ENCODE peak calls at places on chromosomes 11 and 22, in six cellular contexts. One of them, this sample, is unnamed.
A peak's percentile ranks its signal among the peaks of the same experiment; 100 is the strongest.

GRCh38 chr22:43171607-43172006 is 15.3 kb downstream of the TTLL12 start:
- DNase-seq in tibial nerve: no peak
- DNase-seq in OCI-LY7: no peak
- DNase-seq in astrocyte of the spinal cord: no peak
- DNase-seq in heart left ventricle: no peak
- DNase-seq in GM23338: no peak
- DNase-seq in this sample: no peak

GRCh38 chr22:38350444-38351359 is 33.5 kb upstream of the CSNK1E start:
- DNase-seq in tibial nerve: no peak
- DNase-seq in OCI-LY7: no peak
- DNase-seq in astrocyte of the spinal cord: no peak
- DNase-seq in heart left ventricle: no peak
- DNase-seq in GM23338: peak; percentile 38
- DNase-seq in this sample: no peak

GRCh38 chr11:2940166-2940929 is 11.1 kb upstream of the PHLDA2 start:
- DNase-seq in tibial nerve: no peak
- DNase-seq in OCI-LY7: no peak
- DNase-seq in astrocyte of the spinal cord: no peak
- DNase-seq in heart left ventricle: peak; percentile 20
- DNase-seq in GM23338: peak; percentile 37
- DNase-seq in this sample: no peak

GRCh38 chr11:83220279-83220678 is 26.8 kb downstream of the ANKRD42 start:
- DNase-seq in tibial nerve: no peak
- DNase-seq in OCI-LY7: no peak
- DNase-seq in astrocyte of the spinal cord: no peak
- DNase-seq in heart left ventricle: no peak
- DNase-seq in GM23338: no peak
- DNase-seq in this sample: no peak

GRCh38 chr11:67408437-67409200 is 4.7 kb downstream of the TBC1D10C start:
- DNase-seq in tibial nerve: no peak
- DNase-seq in OCI-LY7: no peak
- DNase-seq in astrocyte of the spinal cord: no peak
- DNase-seq in heart left ventricle: no peak
- DNase-seq in GM23338: no peak
- DNase-seq in this sample: no peak

GRCh38 chr22:50236731-50237409 is 8.0 kb downstream of the TUBGCP6 start:
- DNase-seq in tibial nerve: no peak
- DNase-seq in OCI-LY7: peak; percentile 51
- DNase-seq in astrocyte of the spinal cord: peak; percentile 27
- DNase-seq in heart left ventricle: no peak
- DNase-seq in GM23338: peak; percentile 61
- DNase-seq in this sample: no peak

GRCh38 chr22:49119551-49119952 is 708.1 kb downstream of the BRD1 start:
- DNase-seq in tibial nerve: no peak
- DNase-seq in OCI-LY7: no peak
- DNase-seq in astrocyte of the spinal cord: no peak
- DNase-seq in heart left ventricle: no peak
- DNase-seq in GM23338: no peak
- DNase-seq in this sample: no peak

GRCh38 chr11:56885182-56885581 is 103.5 kb upstream of the OR5AK2 start:
- DNase-seq in tibial nerve: no peak
- DNase-seq in OCI-LY7: no peak
- DNase-seq in astrocyte of the spinal cord: no peak
- DNase-seq in heart left ventricle: no peak
- DNase-seq in GM23338: peak; percentile 2
- DNase-seq in this sample: peak; percentile 41

GRCh38 chr11:34439521-34440258 is 956 bp downstream of the CAT start:
- DNase-seq in tibial nerve: no peak
- DNase-seq in OCI-LY7: peak; percentile 16
- DNase-seq in astrocyte of the spinal cord: no peak
- DNase-seq in heart left ventricle: no peak
- DNase-seq in GM23338: no peak
- DNase-seq in this sample: no peak

GRCh38 chr11:134667505-134667904 is 255.5 kb upstream of the B3GAT1 start:
- DNase-seq in tibial nerve: no peak
- DNase-seq in OCI-LY7: no peak
- DNase-seq in astrocyte of the spinal cord: no peak
- DNase-seq in heart left ventricle: no peak
- DNase-seq in GM23338: no peak
- DNase-seq in this sample: no peak

GRCh38 chr11:16611395-16612233 is 126.8 kb upstream of the C11orf58 start:
- DNase-seq in tibial nerve: no peak
- DNase-seq in OCI-LY7: no peak
- DNase-seq in astrocyte of the spinal cord: no peak
- DNase-seq in heart left ventricle: no peak
- DNase-seq in GM23338: peak; percentile 51
- DNase-seq in this sample: no peak

GRCh38 chr11:79493555-79494171 is 52.8 kb upstream of the TENM4 start:
- DNase-seq in tibial nerve: peak; percentile 75
- DNase-seq in OCI-LY7: peak; percentile 52
- DNase-seq in astrocyte of the spinal cord: peak; percentile 70
- DNase-seq in heart left ventricle: peak; percentile 62
- DNase-seq in GM23338: peak; percentile 97
- DNase-seq in this sample: peak; percentile 61

GRCh38 chr22:28414017-28414416 is 265.6 kb downstream of the TTC28 start:
- DNase-seq in tibial nerve: no peak
- DNase-seq in OCI-LY7: no peak
- DNase-seq in astrocyte of the spinal cord: no peak
- DNase-seq in heart left ventricle: no peak
- DNase-seq in GM23338: no peak
- DNase-seq in this sample: no peak

GRCh38 chr11:94851864-94852581 is 83.9 kb downstream of the AMOTL1 start:
- DNase-seq in tibial nerve: no peak
- DNase-seq in OCI-LY7: no peak
- DNase-seq in astrocyte of the spinal cord: no peak
- DNase-seq in heart left ventricle: no peak
- DNase-seq in GM23338: no peak
- DNase-seq in this sample: peak; percentile 48

GRCh38 chr11:3197044-3197715 is 21.4 kb downstream of the MRGPRG start:
- DNase-seq in tibial nerve: no peak
- DNase-seq in OCI-LY7: no peak
- DNase-seq in astrocyte of the spinal cord: no peak
- DNase-seq in heart left ventricle: no peak
- DNase-seq in GM23338: no peak
- DNase-seq in this sample: no peak

GRCh38 chr22:27880778-27881394 is 38.2 kb downstream of the PITPNB start:
- DNase-seq in tibial nerve: peak; percentile 87
- DNase-seq in OCI-LY7: peak; percentile 74
- DNase-seq in astrocyte of the spinal cord: peak; percentile 85
- DNase-seq in heart left ventricle: peak; percentile 39
- DNase-seq in GM23338: peak; percentile 82
- DNase-seq in this sample: peak; percentile 55

GRCh38 chr11:30855383-30856006 is 269.3 kb upstream of the MPPED2 start:
- DNase-seq in tibial nerve: no peak
- DNase-seq in OCI-LY7: peak; percentile 1
- DNase-seq in astrocyte of the spinal cord: peak; percentile 15
- DNase-seq in heart left ventricle: no peak
- DNase-seq in GM23338: no peak
- DNase-seq in this sample: no peak

GRCh38 chr11:93089474-93090102 is 108.2 kb downstream of the SLC36A4 start:
- DNase-seq in tibial nerve: peak; percentile 15
- DNase-seq in OCI-LY7: peak; percentile 15
- DNase-seq in astrocyte of the spinal cord: peak; percentile 52
- DNase-seq in heart left ventricle: no peak
- DNase-seq in GM23338: peak; percentile 78
- DNase-seq in this sample: no peak

GRCh38 chr11:77151804-77152513 is 23.9 kb downstream of the MYO7A start:
- DNase-seq in tibial nerve: no peak
- DNase-seq in OCI-LY7: no peak
- DNase-seq in astrocyte of the spinal cord: no peak
- DNase-seq in heart left ventricle: no peak
- DNase-seq in GM23338: no peak
- DNase-seq in this sample: no peak

GRCh38 chr11:124717786-124718634 is 21.7 kb upstream of the NRGN start:
- DNase-seq in tibial nerve: no peak
- DNase-seq in OCI-LY7: no peak
- DNase-seq in astrocyte of the spinal cord: peak; percentile 52
- DNase-seq in heart left ventricle: no peak
- DNase-seq in GM23338: peak; percentile 66
- DNase-seq in this sample: no peak
- H3K4me3 ChIP-seq in tibial nerve: peak overlapping the region; percentile 11
- H3K4me3 ChIP-seq in OCI-LY7: no peak overlapping the region
- H3K4me3 ChIP-seq in astrocyte of the spinal cord: peak overlapping the region; percentile 35
- H3K4me3 ChIP-seq in heart left ventricle: peak overlapping the region; percentile 50
- H3K4me3 ChIP-seq in GM23338: peak overlapping the region; percentile 76
- H3K4me3 ChIP-seq in this sample: peak overlapping the region; percentile 30

GRCh38 chr11:69915151-69915500 is 95.9 kb upstream of the FGF3 start:
- DNase-seq in tibial nerve: no peak
- DNase-seq in OCI-LY7: no peak
- DNase-seq in astrocyte of the spinal cord: no peak
- DNase-seq in heart left ventricle: no peak
- DNase-seq in GM23338: no peak
- DNase-seq in this sample: no peak
- H3K4me3 ChIP-seq in tibial nerve: no peak overlapping the region
- H3K4me3 ChIP-seq in OCI-LY7: no peak overlapping the region
- H3K4me3 ChIP-seq in astrocyte of the spinal cord: no peak overlapping the region
- H3K4me3 ChIP-seq in heart left ventricle: peak overlapping the region; percentile 15
- H3K4me3 ChIP-seq in GM23338: no peak overlapping the region
- H3K4me3 ChIP-seq in this sample: no peak overlapping the region

GRCh38 chr11:74950374-74950969 is 1.4 kb downstream of the SPCS2 start:
- DNase-seq in tibial nerve: no peak
- DNase-seq in OCI-LY7: peak; percentile 63
- DNase-seq in astrocyte of the spinal cord: no peak
- DNase-seq in heart left ventricle: no peak
- DNase-seq in GM23338: no peak
- DNase-seq in this sample: no peak
- H3K4me3 ChIP-seq in tibial nerve: peak overlapping the region; percentile 64
- H3K4me3 ChIP-seq in OCI-LY7: peak overlapping the region; percentile 91
- H3K4me3 ChIP-seq in astrocyte of the spinal cord: peak overlapping the region; percentile 96
- H3K4me3 ChIP-seq in heart left ventricle: peak overlapping the region; percentile 72
- H3K4me3 ChIP-seq in GM23338: peak overlapping the region; percentile 94
- H3K4me3 ChIP-seq in this sample: peak overlapping the region; percentile 83

GRCh38 chr22:24430431-24431308 is 3.3 kb downstream of the ADORA2A start:
- DNase-seq in tibial nerve: no peak
- DNase-seq in OCI-LY7: no peak
- DNase-seq in astrocyte of the spinal cord: no peak
- DNase-seq in heart left ventricle: no peak
- DNase-seq in GM23338: no peak
- DNase-seq in this sample: no peak

GRCh38 chr22:24428751-24429410 is 1.5 kb downstream of the ADORA2A start:
- DNase-seq in tibial nerve: no peak
- DNase-seq in OCI-LY7: peak; percentile 75
- DNase-seq in astrocyte of the spinal cord: no peak
- DNase-seq in heart left ventricle: no peak
- DNase-seq in GM23338: no peak
- DNase-seq in this sample: no peak

GRCh38 chr22:24427500-24428164 is at the start of gene ADORA2A:
- DNase-seq in tibial nerve: no peak
- DNase-seq in OCI-LY7: peak; percentile 97
- DNase-seq in astrocyte of the spinal cord: no peak
- DNase-seq in heart left ventricle: no peak
- DNase-seq in GM23338: peak; percentile 23
- DNase-seq in this sample: no peak

GRCh38 chr22:24431309-24432034 is 4.1 kb downstream of the ADORA2A start:
- DNase-seq in tibial nerve: no peak
- DNase-seq in OCI-LY7: no peak
- DNase-seq in astrocyte of the spinal cord: no peak
- DNase-seq in heart left ventricle: no peak
- DNase-seq in GM23338: no peak
- DNase-seq in this sample: no peak

DNA sequence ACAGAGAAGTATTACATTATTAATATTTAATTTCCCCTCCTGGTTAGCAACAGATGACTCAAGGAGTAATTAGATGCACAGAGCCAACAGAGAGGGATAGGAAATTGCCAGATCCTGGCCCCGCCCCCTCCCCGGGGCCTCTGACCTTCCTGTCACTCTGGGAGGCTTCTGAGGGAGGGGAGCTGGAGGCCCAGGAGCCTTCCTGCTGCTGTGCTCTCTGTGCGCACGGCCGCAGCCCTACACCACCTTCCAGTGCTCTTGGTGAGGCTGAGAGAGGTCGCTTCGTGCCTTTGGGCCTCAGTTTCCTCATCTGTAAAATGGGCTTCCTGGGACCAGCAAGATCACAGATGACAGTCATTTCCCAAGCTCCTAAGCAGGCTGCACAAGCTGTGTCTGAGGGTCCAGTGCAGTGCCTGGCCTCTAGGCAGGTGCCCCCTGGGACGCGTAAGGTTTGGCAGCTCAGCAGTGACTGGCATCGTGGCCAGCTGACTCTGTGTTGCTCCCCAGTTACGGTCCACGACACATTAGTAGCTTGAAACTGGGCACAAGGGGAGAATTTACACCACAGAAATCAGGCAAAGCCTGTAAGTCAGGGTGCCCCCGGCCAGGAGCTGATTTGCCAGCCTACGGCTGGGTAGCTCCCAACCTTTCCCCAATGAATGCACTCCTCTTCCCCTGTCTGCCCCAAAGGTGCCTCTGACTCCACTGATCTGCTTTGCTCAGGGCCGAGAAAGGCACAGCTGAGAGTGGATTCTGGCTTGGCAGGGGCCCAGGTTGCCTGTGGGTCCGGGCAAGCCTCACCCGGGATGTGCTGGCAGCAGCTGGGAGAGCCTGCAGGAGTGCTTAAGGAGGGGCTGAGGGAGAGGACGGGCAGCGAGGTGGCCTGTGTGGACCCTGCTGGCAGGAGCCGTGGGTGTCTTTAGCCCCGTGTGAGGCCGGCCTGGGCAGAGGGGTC is 2.3 kb downstream of the ADORA2A start:
- DNase-seq in tibial nerve: no peak
- DNase-seq in OCI-LY7: peak; percentile 86
- DNase-seq in astrocyte of the spinal cord: peak; percentile 52
- DNase-seq in heart left ventricle: peak; percentile 73
- DNase-seq in GM23338: peak; percentile 58
- DNase-seq in this sample: peak; percentile 63
- H3K4me3 ChIP-seq in tibial nerve: no peak overlapping the region
- H3K4me3 ChIP-seq in OCI-LY7: peak overlapping the region; percentile 71
- H3K4me3 ChIP-seq in astrocyte of the spinal cord: no peak overlapping the region
- H3K4me3 ChIP-seq in heart left ventricle: peak overlapping the region; percentile 35
- H3K4me3 ChIP-seq in GM23338: no peak overlapping the region
- H3K4me3 ChIP-seq in this sample: no peak overlapping the region

GRCh38 chr11:118939948-118940598 is 14.3 kb upstream of the BCL9L start:
- DNase-seq in tibial nerve: no peak
- DNase-seq in OCI-LY7: peak; percentile 61
- DNase-seq in astrocyte of the spinal cord: no peak
- DNase-seq in heart left ventricle: no peak
- DNase-seq in GM23338: peak; percentile 80
- DNase-seq in this sample: no peak
- H3K4me3 ChIP-seq in tibial nerve: no peak overlapping the region
- H3K4me3 ChIP-seq in OCI-LY7: no peak overlapping the region
- H3K4me3 ChIP-seq in astrocyte of the spinal cord: no peak overlapping the region
- H3K4me3 ChIP-seq in heart left ventricle: no peak overlapping the region
- H3K4me3 ChIP-seq in GM23338: peak overlapping the region; percentile 28
- H3K4me3 ChIP-seq in this sample: no peak overlapping the region

This sample was measured in prostate gland.